ENCODE peak calls at places on chromosomes 3 and 15, in six cellular contexts. M is psoas muscle; Q is colonic mucosa; D is tibial nerve; B is pancreas; F is CD8-positive, alpha-beta T cell. S is an unnamed sample.

GRCh38 chr15:83854314-83854713 is 200.4 kb downstream of the ADAMTSL3 start:
- DNase-seq in D (no peak), F (no peak), Q (no peak), B (no peak), M (no peak), S (no peak)

GRCh38 chr3:127735767-127736693 is 63.3 kb downstream of the ABTB1 start:
- DNase-seq in Q (peak; percentile 46), M (no peak), B (no peak), D (no peak), F (no peak), S (no peak)

GRCh38 chr3:172465281-172465680 is 17.0 kb upstream of the GHSR start:
- DNase-seq in F (no peak), D (no peak), M (no peak), B (no peak), Q (no peak), S (no peak)

GRCh38 chr3:136197159-136197715 is 1.1 kb upstream of the MSL2 start:
- DNase-seq in B (no peak), F (no peak), M (no peak), Q (no peak), D (no peak), S (peak; percentile 8)

GRCh38 chr3:196985298-196985697 is 16.7 kb upstream of the PIGZ start:
- DNase-seq in D (no peak), M (no peak), F (no peak), B (no peak), Q (no peak), S (no peak)

GRCh38 chr3:58502832-58503231 is 10.9 kb downstream of the KCTD6 start:
- DNase-seq in F (no peak), Q (no peak), M (no peak), D (no peak), B (no peak), S (no peak)

GRCh38 chr3:48979451-48979850 is 10.6 kb upstream of the P4HTM start:
- DNase-seq in B (no peak), M (no peak), D (no peak), Q (no peak), F (no peak), S (no peak)

GRCh38 chr15:31471731-31472430 is 145.2 kb downstream of the KLF13 start:
- DNase-seq in D (no peak), M (no peak), F (no peak), Q (no peak), B (no peak), S (no peak)

GRCh38 chr3:175941352-175941751 is 1082.2 kb downstream of the NAALADL2 start:
- DNase-seq in M (no peak), D (no peak), F (no peak), Q (peak; percentile 22), B (no peak), S (no peak)

GRCh38 chr3:10192953-10193691 is 28.4 kb downstream of the IRAK2 start:
- DNase-seq in B (no peak), Q (peak; percentile 46), M (no peak), D (no peak), F (peak; percentile 16), S (peak; percentile 56)

GRCh38 chr3:153572165-153572564 is 410.1 kb downstream of the RAP2B start:
- DNase-seq in M (no peak), D (no peak), B (no peak), F (no peak), Q (no peak), S (no peak)

GRCh38 chr3:127147291-127147905 is 45.5 kb upstream of the PRR23E start:
- DNase-seq in Q (no peak), B (no peak), D (no peak), F (no peak), M (no peak), S (no peak)

GRCh38 chr15:61146643-61147230 is 82.4 kb downstream of the RORA start:
- DNase-seq in M (no peak), B (no peak), D (no peak), F (no peak), Q (no peak), S (no peak)

GRCh38 chr3:108117245-108117644 is 26.4 kb upstream of the CD47 start:
- DNase-seq in B (no peak), D (no peak), M (no peak), Q (no peak), F (no peak), S (no peak)

GRCh38 chr3:59108091-59108815 is 58.4 kb upstream of the CFAP20DC start:
- DNase-seq in D (no peak), M (no peak), F (no peak), B (no peak), Q (peak; percentile 25), S (no peak)

GRCh38 chr3:128482857-128483656 is 9.9 kb downstream of the GATA2 start:
- DNase-seq in M (peak; percentile 60), B (no peak), D (no peak), F (no peak), Q (no peak), S (no peak)

GRCh38 chr3:185995352-185995751 is 57.5 kb upstream of the TRA2B start:
- DNase-seq in B (no peak), M (no peak), Q (no peak), D (no peak), F (no peak), S (no peak)

GRCh38 chr3:136860541-136860940 is 1.5 kb upstream of the NCK1 start:
- DNase-seq in Q (no peak), D (no peak), B (no peak), M (no peak), F (no peak), S (no peak)

GRCh38 chr15:25385986-25386385 is 52.8 kb downstream of the UBE3A start:
- DNase-seq in M (no peak), Q (no peak), F (no peak), D (no peak), B (no peak), S (no peak)

GRCh38 chr3:133112666-133113065 is 74.5 kb downstream of the TMEM108 start:
- DNase-seq in Q (no peak), B (no peak), F (no peak), D (no peak), M (no peak), S (no peak)

GRCh38 chr3:127959873-127960272 is 44.8 kb downstream of the KBTBD12 start:
- DNase-seq in B (no peak), Q (peak; percentile 35), M (no peak), D (no peak), F (no peak), S (no peak)

DNA sequence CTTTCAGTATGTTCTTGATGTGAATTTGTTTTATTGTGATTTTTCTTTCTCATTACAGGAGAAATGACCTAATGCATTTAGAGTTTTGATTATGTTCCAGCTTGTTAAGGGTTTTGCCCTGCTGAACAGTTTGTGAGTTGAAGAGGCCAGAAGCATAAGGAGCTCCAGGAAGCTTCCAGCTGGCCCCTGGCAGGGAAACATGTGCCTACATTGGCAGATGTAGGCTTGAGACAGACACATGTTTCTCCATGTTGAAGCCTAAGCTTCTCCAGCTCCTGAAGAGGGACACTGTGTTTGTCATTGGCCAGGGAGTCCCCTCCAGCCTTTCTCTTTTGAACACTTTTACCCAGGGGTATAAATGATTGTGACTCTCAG is 88.4 kb downstream of the ASB7 start:
- DNase-seq in M (no peak), B (no peak), F (no peak), D (no peak), Q (peak; percentile 13), S (no peak)
- H3K4me3 ChIP-seq in M (no peak overlapping the region), B (no peak overlapping the region), F (no peak overlapping the region), D (no peak overlapping the region), Q (no peak overlapping the region), S (no peak overlapping the region)

DNA sequence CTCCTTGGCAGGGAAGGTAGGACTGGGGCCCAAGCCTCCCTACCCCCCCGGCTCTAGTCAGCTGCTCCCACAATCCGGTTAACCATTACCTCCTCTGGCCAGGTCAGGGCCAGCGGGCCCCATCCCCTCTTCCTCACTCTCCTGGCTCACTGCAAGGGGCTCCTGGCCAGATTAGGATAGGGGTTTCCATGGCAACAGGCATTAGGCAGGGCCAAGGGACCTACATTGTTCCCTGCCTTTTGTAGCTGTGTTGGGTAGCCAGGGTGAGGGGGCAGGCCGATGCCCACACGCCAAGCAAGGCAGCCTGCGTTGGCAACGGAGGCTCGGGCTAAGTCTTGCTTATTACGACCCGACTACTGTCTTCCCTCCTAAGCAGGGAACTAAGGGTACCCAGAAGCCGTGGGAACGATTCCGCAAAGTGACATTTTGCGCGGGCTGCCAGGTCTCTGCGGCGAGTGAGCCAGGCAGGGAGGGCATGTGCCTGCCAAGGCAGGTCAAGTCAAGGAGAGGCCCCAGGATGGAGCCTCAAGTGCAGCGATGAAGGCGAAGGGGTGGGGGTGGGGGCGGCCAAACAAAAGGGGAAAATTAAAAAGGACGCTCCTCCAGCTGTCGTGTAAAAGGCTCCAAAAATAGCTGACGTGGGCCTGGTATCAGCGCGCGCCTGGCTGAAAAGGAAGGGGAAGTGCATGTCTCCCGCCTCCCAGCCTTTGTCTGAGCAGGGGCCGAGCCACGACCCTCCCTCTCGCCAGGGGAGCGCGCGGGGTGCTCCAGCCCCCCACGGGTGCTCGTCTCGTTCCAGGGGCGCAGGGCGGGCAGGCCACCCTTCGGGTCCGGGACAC is 919 bp downstream of the IDH2 start:
- DNase-seq in D (no peak), Q (peak; percentile 58), F (no peak), M (peak; percentile 73), B (peak; percentile 69), S (no peak)
- H3K4me1 ChIP-seq in D (no peaks in the 10 kb centered on the region), Q (no peaks in the 10 kb centered on the region), F (peaks cover 48% of the 10 kb centered on the region), M (peaks cover 73% of the 10 kb centered on the region), B (peaks cover 46% of the 10 kb centered on the region), S (peaks cover 56% of the 10 kb centered on the region)

GRCh38 chr15:67030036-67030762 is 35.2 kb upstream of the SMAD3 start:
- DNase-seq in B (no peak), F (no peak), D (no peak), M (no peak), Q (peak; percentile 53), S (no peak)
- H3K27ac ChIP-seq in B (no peak overlapping the region), F (no peak overlapping the region), D (no peak overlapping the region), M (no peak overlapping the region), Q (no peak overlapping the region), S (no peak overlapping the region)

DNA sequence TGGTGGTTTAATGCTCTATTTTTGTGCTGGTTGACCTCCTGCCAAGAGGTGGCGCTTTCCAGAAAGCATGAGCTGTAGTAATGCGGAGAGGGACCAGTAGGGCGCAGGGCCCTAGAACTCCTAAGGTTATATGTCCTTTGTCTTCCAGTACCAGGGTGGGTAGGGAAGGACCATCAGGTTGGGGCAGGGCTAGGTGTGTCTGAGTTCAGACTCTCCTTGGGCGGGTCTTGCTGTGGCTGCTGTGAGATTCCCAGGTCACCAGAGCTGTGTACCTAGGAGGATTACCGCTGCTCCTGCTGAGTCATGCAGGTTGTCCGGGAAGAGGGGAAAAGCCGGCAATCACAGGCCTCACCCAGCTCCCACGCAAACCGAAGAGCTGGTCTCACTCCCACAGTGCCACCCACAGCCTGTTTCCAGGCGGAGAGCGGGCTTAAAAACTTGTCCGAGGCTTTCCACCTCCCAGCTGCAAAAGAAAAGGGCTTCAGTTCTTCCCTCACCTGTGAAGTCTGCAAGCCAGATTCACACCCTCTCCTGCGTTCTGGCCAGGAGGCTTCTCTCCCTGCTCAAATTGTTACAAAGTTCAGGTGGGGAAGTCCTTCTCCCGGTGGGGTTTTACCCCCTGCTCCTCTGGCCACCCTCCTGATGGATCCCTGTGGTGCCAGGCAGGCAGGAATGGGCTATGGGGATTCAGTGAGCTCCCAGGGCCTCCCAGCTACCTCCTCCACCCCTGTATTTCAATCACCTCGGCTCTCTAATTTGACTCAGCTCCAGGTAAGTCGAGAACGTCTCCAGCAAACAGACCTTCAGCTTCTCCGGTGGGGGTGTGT is 37.7 kb upstream of the BCHE start:
- DNase-seq in Q (no peak), D (no peak), M (no peak), B (no peak), F (no peak), S (no peak)
- H3K4me3 ChIP-seq in Q (no peak overlapping the region), D (no peak overlapping the region), M (no peak overlapping the region), B (no peak overlapping the region), F (no peak overlapping the region), S (no peak overlapping the region)

GRCh38 chr3:24088782-24089181 is 143.7 kb downstream of the NR1D2 start:
- DNase-seq in F (no peak), D (no peak), Q (no peak), B (no peak), M (no peak), S (no peak)
- H3K4me1 ChIP-seq in F (no peaks in the 10 kb centered on the region), D (no peaks in the 10 kb centered on the region), Q (no peaks in the 10 kb centered on the region), B (no peaks in the 10 kb centered on the region), M (no peaks in the 10 kb centered on the region), S (no peaks in the 10 kb centered on the region)

GRCh38 chr3:24446032-24446431 is 48.6 kb downstream of the THRB start:
- DNase-seq in M (no peak), F (no peak), Q (no peak), B (no peak), D (no peak), S (no peak)
- H3K27ac ChIP-seq in M (peak overlapping the region; percentile 74), F (no peak overlapping the region), Q (no peak overlapping the region), B (no peak overlapping the region), D (no peak overlapping the region), S (no peak overlapping the region)